ENCODE peak calls at places on chromosomes 16 and 17, in five cellular contexts. Q is A549, T is SK-N-SH, C is WTC11, A is NB4. O is an unnamed sample.

GRCh38 chr17:42279776-42280630 is 3.8 kb upstream of the STAT5B start:
- DNase-seq in A (no peak), C (no peak), Q (no peak), T (peak), O (no peak)

GRCh38 chr16:25570131-25570530 is 121.6 kb upstream of the HS3ST4 start:
- DNase-seq in T (no peak), Q (no peak), C (no peak), A (no peak), O (no peak)

GRCh38 chr17:16516594-16517018 is 24.6 kb upstream of the LRRC75A start:
- DNase-seq in Q (peak), C (no peak), A (peak), T (peak), O (peak)

GRCh38 chr17:83062011-83062817 is 17.2 kb upstream of the METRNL start:
- DNase-seq in C (no peak), Q (no peak), T (peak), A (no peak), O (no peak)

GRCh38 chr16:84959045-84959576 is 52.2 kb downstream of the ZDHHC7 start:
- DNase-seq in Q (peak), T (no peak), A (peak), C (peak), O (no peak)

GRCh38 chr17:39726617-39727016 is 3.7 kb downstream of the MIEN1 start:
- DNase-seq in Q (no peak), T (no peak), A (no peak), C (no peak), O (no peak)

GRCh38 chr17:55577687-55578086 is 66.4 kb upstream of the SMIM36 start:
- DNase-seq in C (no peak), Q (no peak), T (no peak), A (no peak), O (no peak)

GRCh38 chr16:73053379-73054130 is 5.6 kb upstream of the ZFHX3 start:
- DNase-seq in Q (peak), T (peak), C (no peak), A (no peak), O (peak)

GRCh38 chr16:67661101-67661661 is 421 bp downstream of the PARD6A start:
- DNase-seq in A (peak), T (peak), Q (peak), C (peak), O (no peak)

GRCh38 chr16:57314161-57314785 is 29.8 kb upstream of the PLLP start:
- DNase-seq in A (no peak), C (no peak), T (no peak), Q (no peak), O (no peak)

GRCh38 chr17:70242781-70243437 is 73.6 kb downstream of the KCNJ2 start:
- DNase-seq in C (no peak), A (no peak), Q (no peak), T (no peak), O (no peak)

GRCh38 chr16:89670496-89671431 is 13.1 kb downstream of the SPATA33 start:
- DNase-seq in A (peak), C (no peak), T (no peak), Q (no peak), O (no peak)

GRCh38 chr16:82993874-82994375 is 367.2 kb downstream of the CDH13 start:
- DNase-seq in C (no peak), A (no peak), T (no peak), Q (no peak), O (no peak)

GRCh38 chr16:71441348-71441781 is 489 bp downstream of the TLE7 start:
- DNase-seq in C (peak), A (no peak), T (peak), Q (no peak), O (no peak)

GRCh38 chr17:63140255-63140654 is 174.2 kb downstream of the TANC2 start:
- DNase-seq in T (no peak), C (no peak), A (peak), Q (no peak), O (no peak)

GRCh38 chr17:31533546-31534155 is 142.2 kb downstream of the RAB11FIP4 start:
- DNase-seq in A (peak), T (peak), C (peak), Q (peak), O (peak)

GRCh38 chr17:9696279-9697044 is 51.1 kb downstream of the USP43 start:
- DNase-seq in C (no peak), A (no peak), T (no peak), Q (no peak), O (no peak)

GRCh38 chr16:57372372-57373116 is at the start of gene CX3CL1:
- DNase-seq in C (peak), T (peak), A (no peak), Q (no peak), O (no peak)

GRCh38 chr17:45098869-45099616 is 33.3 kb downstream of the PLCD3 start:
- DNase-seq in T (peak), C (peak), A (peak), Q (peak), O (peak)

GRCh38 chr17:16215002-16215272 is 397 bp downstream of the NCOR1 start:
- DNase-seq in C (peak), Q (peak), T (peak), A (peak), O (no peak)

GRCh38 chr17:16131593-16131992 is 83.7 kb downstream of the NCOR1 start:
- DNase-seq in C (no peak), T (no peak), A (no peak), Q (no peak), O (no peak)

GRCh38 chr17:34314279-34314678 is 5.0 kb upstream of the CCL8 start:
- DNase-seq in Q (no peak), C (no peak), A (peak), T (no peak), O (no peak)

DNA sequence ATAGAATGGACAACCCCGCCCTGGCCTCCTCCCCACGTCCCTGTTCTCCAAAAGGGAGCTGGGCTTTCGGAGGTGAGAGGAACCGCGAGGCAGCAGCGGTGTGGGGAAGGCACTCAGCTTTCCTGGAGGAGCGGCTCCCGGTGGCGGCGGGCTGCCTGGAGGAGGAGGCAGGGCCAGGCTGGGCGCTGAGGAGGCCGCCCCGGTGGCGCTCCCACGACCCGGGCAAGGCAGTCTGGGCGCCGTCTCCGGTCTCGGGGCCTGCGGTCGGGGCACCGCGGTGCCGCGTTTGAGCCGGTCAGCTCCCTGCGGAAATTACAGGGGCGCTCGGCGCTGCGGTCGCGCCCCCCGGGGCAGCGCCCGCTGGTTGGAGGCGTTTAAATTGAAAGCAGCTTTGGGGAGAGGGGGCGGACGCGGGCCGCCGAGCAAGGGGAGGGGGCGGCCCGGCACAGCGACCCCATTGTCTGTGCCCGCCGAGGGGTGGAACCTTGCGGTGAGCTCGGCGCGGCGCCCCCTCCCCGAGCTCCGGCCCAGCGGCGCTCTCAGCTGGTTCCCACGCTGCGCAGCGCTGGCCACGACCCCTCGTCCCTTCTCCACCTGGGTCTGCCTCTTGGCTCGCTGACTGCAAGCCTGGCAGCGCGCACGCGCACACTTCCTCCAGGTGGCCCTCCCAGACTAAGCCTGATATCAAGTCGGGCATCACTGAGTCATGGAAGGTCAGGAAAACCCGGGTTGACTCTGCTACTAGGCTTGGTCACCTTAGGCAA is 58.7 kb upstream of the DLX4 start:
- DNase-seq in Q (peak), A (no peak), C (peak), T (peak), O (no peak)
- TF ChIP-seq MAX in Q (peak), A (no peak), C (no peak), T (no peak), O (no peak)

GRCh38 chr16:55033225-55034156 is 102.8 kb downstream of the IRX5 start:
- DNase-seq in A (no peak), C (no peak), T (no peak), Q (no peak), O (no peak)
- TF ChIP-seq MAX in A (no peak), C (no peak), T (no peak), Q (no peak), O (no peak)

GRCh38 chr16:86074651-86075487 is 175.9 kb downstream of the IRF8 start:
- DNase-seq in Q (no peak), C (no peak), A (peak), T (no peak), O (no peak)

GRCh38 chr16:86073763-86074493 is 175.0 kb downstream of the IRF8 start:
- DNase-seq in A (no peak), T (no peak), Q (no peak), C (no peak), O (no peak)

GRCh38 chr16:86071611-86072240 is 172.8 kb downstream of the IRF8 start:
- DNase-seq in T (no peak), A (no peak), Q (no peak), C (no peak), O (no peak)

GRCh38 chr16:86072328-86073102 is 173.6 kb downstream of the IRF8 start:
- DNase-seq in A (peak), C (peak), T (peak), Q (peak), O (peak)

GRCh38 chr16:86073103-86073625 is 174.2 kb downstream of the IRF8 start:
- DNase-seq in T (no peak), Q (no peak), C (no peak), A (no peak), O (no peak)
- TF ChIP-seq MAX in T (no peak), Q (no peak), C (no peak), A (no peak), O (no peak)

GRCh38 chr17:74523308-74523707 is 8.0 kb downstream of the CD300LB start:
- DNase-seq in C (no peak), A (no peak), T (no peak), Q (no peak), O (no peak)
- TF ChIP-seq MAX in C (no peak), A (no peak), T (no peak), Q (no peak), O (no peak)

GRCh38 chr17:74953129-74953687 is 17.5 kb downstream of the OTOP3 start:
- DNase-seq in C (no peak), A (no peak), Q (no peak), T (no peak), O (no peak)

GRCh38 chr17:74954115-74954514 is 18.4 kb downstream of the OTOP3 start:
- DNase-seq in Q (no peak), C (no peak), T (no peak), A (no peak), O (no peak)

GRCh38 chr17:74952431-74953128 is 16.9 kb downstream of the OTOP3 start:
- DNase-seq in T (no peak), Q (no peak), C (no peak), A (no peak), O (no peak)

GRCh38 chr17:74956093-74956492 is 16.5 kb downstream of the HID1 start:
- DNase-seq in Q (no peak), C (no peak), A (no peak), T (no peak), O (no peak)

GRCh38 chr17:74954665-74955421 is 17.7 kb downstream of the HID1 start:
- DNase-seq in T (peak), C (no peak), A (peak), Q (no peak), O (no peak)
- TF ChIP-seq MAX in T (no peak), C (no peak), A (no peak), Q (no peak), O (no peak)

GRCh38 chr17:75864448-75864871 is 9.3 kb upstream of the WBP2 start:
- DNase-seq in A (peak), Q (no peak), T (peak), C (no peak), O (no peak)

GRCh38 chr17:75872434-75873351 is 5.7 kb downstream of the TRIM47 start:
- DNase-seq in C (no peak), Q (peak), T (peak), A (no peak), O (no peak)

GRCh38 chr17:75873587-75874322 is 4.6 kb downstream of the TRIM47 start:
- DNase-seq in A (no peak), Q (no peak), C (no peak), T (peak), O (no peak)

GRCh38 chr17:75874323-75875181 is 3.8 kb downstream of the TRIM47 start:
- DNase-seq in T (peak), C (no peak), Q (no peak), A (no peak), O (no peak)

DNA sequence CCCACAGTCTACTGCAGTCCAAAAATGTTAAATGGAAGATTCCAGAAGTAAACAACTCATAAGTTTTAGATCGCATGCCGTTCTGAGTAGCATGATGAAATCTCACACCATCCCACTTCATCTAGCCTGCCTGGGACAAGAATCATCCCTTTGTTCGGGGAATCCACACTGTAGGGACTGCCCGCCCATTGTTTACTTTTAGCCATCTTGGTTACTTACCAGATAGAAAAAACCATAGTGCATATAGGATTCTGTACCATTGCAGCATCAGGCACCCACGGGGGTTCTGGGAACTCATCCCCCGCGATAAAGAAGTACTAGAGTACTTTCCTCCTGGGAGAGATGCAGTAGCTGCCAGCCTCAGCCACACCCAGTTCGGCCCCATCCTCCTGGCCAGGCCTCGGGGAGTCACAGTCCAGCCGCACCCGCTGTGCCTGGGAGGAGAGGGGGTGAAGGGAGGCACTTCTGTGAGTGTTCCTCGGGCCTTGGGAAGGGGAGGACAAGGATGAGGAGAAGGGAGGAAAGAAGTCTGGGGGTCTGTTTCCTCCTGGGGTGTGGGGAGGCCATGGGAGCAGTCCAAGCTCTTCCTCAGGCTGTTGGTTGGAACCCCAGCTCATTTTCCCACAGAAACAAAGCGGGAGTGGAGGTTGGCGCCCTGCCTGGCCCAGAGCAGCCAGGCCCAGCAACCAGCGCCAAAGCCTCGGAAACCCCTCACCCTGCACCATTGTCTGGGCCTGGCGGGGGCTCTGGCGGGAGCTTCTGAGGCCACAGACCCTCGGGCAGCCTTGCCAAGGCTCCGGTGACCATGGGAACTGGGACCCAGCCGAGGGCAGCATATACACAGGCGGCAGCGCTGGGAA is 8.9 kb downstream of the TRIM47 start:
- DNase-seq in T (peak), C (no peak), A (no peak), Q (peak), O (no peak)
- TF ChIP-seq MAX in T (no peak), C (no peak), A (no peak), Q (peak), O (no peak)

DNA sequence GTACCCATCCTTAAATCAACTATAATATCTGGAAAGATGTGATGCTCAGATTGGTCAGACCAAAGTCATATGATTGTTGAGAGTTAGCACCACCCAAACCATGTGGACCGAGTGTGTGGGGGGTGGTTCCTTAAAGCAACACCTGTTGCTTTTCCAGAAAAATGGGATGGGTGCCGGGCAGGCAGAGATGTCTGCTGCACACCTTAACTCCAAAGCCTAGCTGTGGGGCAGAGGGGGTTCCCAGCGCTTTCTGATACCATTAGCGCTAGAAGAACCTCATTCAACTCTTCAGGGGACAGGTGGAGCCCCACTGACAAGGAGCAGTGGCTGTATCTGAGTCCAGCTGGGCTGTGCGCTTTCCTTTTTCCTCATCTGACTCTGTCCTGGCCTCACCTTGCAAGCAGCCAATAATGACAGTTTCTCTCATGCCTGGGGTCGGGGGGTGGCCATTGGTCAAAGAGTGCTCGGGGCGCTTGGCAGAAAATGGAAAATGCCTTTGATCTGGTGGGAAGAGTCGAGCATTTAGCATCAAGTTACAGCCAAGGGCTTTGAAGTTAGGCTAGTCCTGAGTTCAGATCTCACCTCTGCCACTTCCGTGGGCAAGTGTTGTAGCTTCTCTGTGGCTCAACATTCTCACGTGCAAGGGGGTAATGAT is 82.6 kb downstream of the IRX3 start:
- DNase-seq in A (no peak), C (no peak), Q (no peak), T (no peak), O (no peak)
- TF ChIP-seq MAX in A (no peak), C (no peak), Q (no peak), T (no peak), O (no peak)

GRCh38 chr16:48193846-48194245 is 38.1 kb upstream of the ABCC12 start:
- DNase-seq in A (no peak), T (no peak), C (no peak), Q (no peak), O (no peak)

GRCh38 chr16:48182979-48183537 is 27.3 kb upstream of the ABCC12 start:
- DNase-seq in A (peak), T (no peak), C (no peak), Q (no peak), O (no peak)

GRCh38 chr16:48184681-48185080 is 28.9 kb upstream of the ABCC12 start:
- DNase-seq in T (no peak), C (no peak), Q (no peak), A (no peak), O (no peak)

DNA sequence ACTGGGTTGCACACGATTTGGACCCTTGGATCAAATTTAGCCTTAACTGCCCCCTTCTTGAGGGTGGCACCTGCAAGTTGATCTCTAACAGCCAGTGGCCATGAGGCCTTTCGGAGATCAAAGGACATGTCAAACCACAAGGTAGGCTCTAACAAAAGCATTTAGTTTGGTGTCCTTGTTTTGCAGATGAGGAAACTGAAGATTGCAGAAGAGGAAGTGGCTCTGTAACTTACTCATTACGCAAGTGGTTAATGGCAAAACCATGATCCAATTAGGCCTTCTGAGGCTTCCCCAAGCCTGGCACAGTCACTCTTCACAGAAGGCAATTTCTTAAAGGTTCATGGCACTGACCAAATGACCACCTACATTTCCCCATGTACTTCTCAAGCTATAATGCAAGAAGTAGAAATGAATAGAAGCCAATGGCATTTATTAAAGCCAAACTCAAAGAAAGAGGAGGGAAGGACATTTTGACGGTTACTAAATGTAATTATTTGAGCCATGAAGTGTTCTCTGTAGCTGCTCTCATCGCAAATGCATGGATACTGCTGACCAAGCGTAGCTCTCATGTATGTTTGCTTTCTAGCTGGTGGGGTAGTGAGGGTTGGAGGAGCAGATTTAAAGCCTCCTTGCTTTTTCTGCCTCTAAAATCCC is 32.8 kb upstream of the ABCC12 start:
- DNase-seq in Q (no peak), A (peak), C (no peak), T (no peak), O (no peak)
- TF ChIP-seq MAX in Q (no peak), A (peak), C (no peak), T (no peak), O (no peak)

DNA sequence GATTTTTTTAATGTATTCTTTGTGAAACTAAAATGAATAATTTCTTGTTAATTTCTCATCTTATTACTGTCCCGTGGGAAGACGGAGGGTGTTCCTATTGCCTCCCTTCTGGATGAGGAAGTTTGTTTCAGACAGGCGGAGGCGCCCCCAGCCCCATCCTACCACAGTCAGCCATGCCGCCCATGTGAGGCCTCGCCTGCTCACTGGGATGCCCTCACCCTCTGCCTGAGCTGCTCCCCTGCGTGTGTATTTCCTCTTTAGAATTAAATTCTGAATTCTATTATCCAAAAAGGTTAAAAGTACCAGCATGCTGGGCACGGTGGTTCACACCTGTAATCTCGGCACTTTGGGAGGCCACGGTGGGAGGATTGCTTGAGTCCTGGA is 14.0 kb downstream of the KCTD2 start:
- DNase-seq in A (no peak), T (no peak), Q (no peak), C (no peak), O (no peak)
- TF ChIP-seq MAX in A (no peak), T (no peak), Q (no peak), C (no peak), O (no peak)

O was measured in HCT116.